ENCODE peak calls at places on chromosome 6, in six cellular contexts. One of them, this sample, is unnamed.

GRCh38 chr6:12017263-12017662 is 5.2 kb downstream of the HIVEP1 start:
- DNase-seq in HCT116: no peak
- DNase-seq in GM12878: no peak
- DNase-seq in SK-N-SH: no peak
- DNase-seq in K562: no peak
- DNase-seq in HepG2: no peak
- DNase-seq in this sample: no peak

GRCh38 chr6:25703005-25703404 is 51.0 kb downstream of the SCGN start:
- DNase-seq in HCT116: no peak
- DNase-seq in GM12878: no peak
- DNase-seq in SK-N-SH: no peak
- DNase-seq in K562: no peak
- DNase-seq in HepG2: peak
- DNase-seq in this sample: no peak

GRCh38 chr6:13710552-13711383 is 867 bp downstream of the RANBP9 start:
- DNase-seq in HCT116: no peak
- DNase-seq in GM12878: no peak
- DNase-seq in SK-N-SH: peak
- DNase-seq in K562: peak
- DNase-seq in HepG2: peak
- DNase-seq in this sample: no peak

GRCh38 chr6:44388135-44388487 is 605 bp downstream of the CDC5L start:
- DNase-seq in HCT116: no peak
- DNase-seq in GM12878: peak
- DNase-seq in SK-N-SH: peak
- DNase-seq in K562: no peak
- DNase-seq in HepG2: no peak
- DNase-seq in this sample: no peak

GRCh38 chr6:148470141-148470540 is 127.5 kb downstream of the SASH1 start:
- DNase-seq in HCT116: no peak
- DNase-seq in GM12878: no peak
- DNase-seq in SK-N-SH: no peak
- DNase-seq in K562: no peak
- DNase-seq in HepG2: no peak
- DNase-seq in this sample: no peak

GRCh38 chr6:109867009-109867969 is 110.8 kb upstream of the GPR6 start:
- DNase-seq in HCT116: no peak
- DNase-seq in GM12878: no peak
- DNase-seq in SK-N-SH: no peak
- DNase-seq in K562: peak
- DNase-seq in HepG2: no peak
- DNase-seq in this sample: no peak

GRCh38 chr6:33112148-33112547 is 36.4 kb downstream of the HLA-DPB1 start:
- DNase-seq in HCT116: peak
- DNase-seq in GM12878: peak
- DNase-seq in SK-N-SH: peak
- DNase-seq in K562: peak
- DNase-seq in HepG2: peak
- DNase-seq in this sample: no peak

GRCh38 chr6:150029749-150030148 is 4.4 kb upstream of the RAET1L start:
- DNase-seq in HCT116: no peak
- DNase-seq in GM12878: no peak
- DNase-seq in SK-N-SH: no peak
- DNase-seq in K562: no peak
- DNase-seq in HepG2: no peak
- DNase-seq in this sample: no peak

GRCh38 chr6:46204880-46205650 is 34.3 kb upstream of the ENPP5 start:
- DNase-seq in HCT116: no peak
- DNase-seq in GM12878: no peak
- DNase-seq in SK-N-SH: no peak
- DNase-seq in K562: no peak
- DNase-seq in HepG2: no peak
- DNase-seq in this sample: no peak

GRCh38 chr6:53956068-53956711 is 155.1 kb upstream of the MLIP start:
- DNase-seq in HCT116: peak
- DNase-seq in GM12878: peak
- DNase-seq in SK-N-SH: no peak
- DNase-seq in K562: peak
- DNase-seq in HepG2: peak
- DNase-seq in this sample: peak

GRCh38 chr6:153312633-153313032 is 181.6 kb upstream of the RGS17 start:
- DNase-seq in HCT116: peak
- DNase-seq in GM12878: no peak
- DNase-seq in SK-N-SH: peak
- DNase-seq in K562: peak
- DNase-seq in HepG2: peak
- DNase-seq in this sample: peak

GRCh38 chr6:160337991-160338390 is 10.2 kb upstream of the SLC22A3 start:
- DNase-seq in HCT116: no peak
- DNase-seq in GM12878: no peak
- DNase-seq in SK-N-SH: no peak
- DNase-seq in K562: no peak
- DNase-seq in HepG2: no peak
- DNase-seq in this sample: no peak

GRCh38 chr6:3771407-3772011 is 20.0 kb upstream of the PXDC1 start:
- DNase-seq in HCT116: no peak
- DNase-seq in GM12878: no peak
- DNase-seq in SK-N-SH: no peak
- DNase-seq in K562: no peak
- DNase-seq in HepG2: no peak
- DNase-seq in this sample: no peak

GRCh38 chr6:45595010-45595851 is 217.5 kb upstream of the SUPT3H start:
- DNase-seq in HCT116: no peak
- DNase-seq in GM12878: no peak
- DNase-seq in SK-N-SH: no peak
- DNase-seq in K562: no peak
- DNase-seq in HepG2: no peak
- DNase-seq in this sample: no peak

GRCh38 chr6:156699017-156699421 is 78.2 kb upstream of the ARID1B start:
- DNase-seq in HCT116: no peak
- DNase-seq in GM12878: peak
- DNase-seq in SK-N-SH: no peak
- DNase-seq in K562: no peak
- DNase-seq in HepG2: no peak
- DNase-seq in this sample: no peak

GRCh38 chr6:167244991-167245390 is 46.1 kb upstream of the UNC93A start:
- DNase-seq in HCT116: no peak
- DNase-seq in GM12878: no peak
- DNase-seq in SK-N-SH: no peak
- DNase-seq in K562: no peak
- DNase-seq in HepG2: no peak
- DNase-seq in this sample: no peak

GRCh38 chr6:4291453-4292403 is 156.4 kb upstream of the ECI2 start:
- DNase-seq in HCT116: no peak
- DNase-seq in GM12878: no peak
- DNase-seq in SK-N-SH: no peak
- DNase-seq in K562: peak
- DNase-seq in HepG2: peak
- DNase-seq in this sample: no peak

GRCh38 chr6:130001229-130001554 is 17.2 kb upstream of the L3MBTL3 start:
- DNase-seq in HCT116: no peak
- DNase-seq in GM12878: no peak
- DNase-seq in SK-N-SH: no peak
- DNase-seq in K562: no peak
- DNase-seq in HepG2: no peak
- DNase-seq in this sample: no peak

GRCh38 chr6:113397229-113397628 is 459.9 kb upstream of the MARCKS start:
- DNase-seq in HCT116: no peak
- DNase-seq in GM12878: no peak
- DNase-seq in SK-N-SH: no peak
- DNase-seq in K562: no peak
- DNase-seq in HepG2: no peak
- DNase-seq in this sample: no peak

GRCh38 chr6:163706688-163707087 is 292.2 kb downstream of the QKI start:
- DNase-seq in HCT116: no peak
- DNase-seq in GM12878: no peak
- DNase-seq in SK-N-SH: no peak
- DNase-seq in K562: no peak
- DNase-seq in HepG2: no peak
- DNase-seq in this sample: no peak

DNA sequence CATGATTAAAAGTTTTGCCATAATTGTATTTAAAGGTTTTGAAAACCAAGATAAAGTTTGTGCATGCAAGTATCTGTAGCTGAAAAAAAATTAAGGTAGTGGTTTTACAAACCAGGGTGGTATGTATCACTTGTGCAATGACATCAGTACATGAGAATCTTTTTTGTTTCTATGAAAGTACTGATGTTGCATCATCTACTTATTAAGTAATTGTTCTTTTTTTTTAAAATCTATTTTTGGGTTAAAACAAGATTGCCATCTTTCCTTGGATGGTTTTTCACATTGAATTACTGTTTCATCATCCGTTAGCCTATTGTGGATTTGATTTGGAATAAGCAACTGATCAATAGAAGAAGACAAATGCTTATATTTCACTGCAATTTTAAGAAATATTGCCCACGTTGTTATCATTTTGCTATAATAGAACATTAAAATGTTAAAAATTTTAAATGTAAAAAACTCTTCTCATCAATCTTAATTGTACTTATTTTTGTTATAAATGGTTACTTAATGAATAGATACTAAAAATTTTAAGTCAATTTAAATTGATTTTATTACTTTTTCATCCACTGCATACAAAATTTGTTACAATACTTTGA is 39.8 kb upstream of the TAGAP start:
- DNase-seq in HCT116: no peak
- DNase-seq in GM12878: no peak
- DNase-seq in SK-N-SH: no peak
- DNase-seq in K562: no peak
- DNase-seq in HepG2: no peak
- DNase-seq in this sample: no peak
- TF ChIP-seq POLR2AphosphoS5 in HCT116: no peak
- TF ChIP-seq POLR2AphosphoS5 in GM12878: no peak
- TF ChIP-seq POLR2AphosphoS5 in SK-N-SH: no peak
- TF ChIP-seq POLR2AphosphoS5 in K562: no peak
- TF ChIP-seq POLR2AphosphoS5 in HepG2: no peak
- TF ChIP-seq POLR2AphosphoS5 in this sample: no peak

GRCh38 chr6:89564752-89565427 is 73.7 kb downstream of the LYRM2 start:
- DNase-seq in HCT116: no peak
- DNase-seq in GM12878: no peak
- DNase-seq in SK-N-SH: no peak
- DNase-seq in K562: no peak
- DNase-seq in HepG2: peak
- DNase-seq in this sample: no peak
- TF ChIP-seq SIN3A in HCT116: no peak
- TF ChIP-seq SIN3A in GM12878: no peak
- TF ChIP-seq SIN3A in SK-N-SH: no peak
- TF ChIP-seq SIN3A in K562: no peak
- TF ChIP-seq SIN3A in HepG2: no peak
- TF ChIP-seq SIN3A in this sample: no peak

GRCh38 chr6:90575267-90575666 is 11.6 kb downstream of the MAP3K7 start:
- DNase-seq in HCT116: no peak
- DNase-seq in GM12878: no peak
- DNase-seq in SK-N-SH: no peak
- DNase-seq in K562: no peak
- DNase-seq in HepG2: no peak
- DNase-seq in this sample: no peak
- TF ChIP-seq REST in HCT116: no peak
- TF ChIP-seq REST in GM12878: no peak
- TF ChIP-seq REST in SK-N-SH: no peak
- TF ChIP-seq REST in K562: no peak
- TF ChIP-seq REST in HepG2: no peak
- TF ChIP-seq REST in this sample: no peak

GRCh38 chr6:101268541-101268940 is 125.0 kb upstream of the GRIK2 start:
- DNase-seq in HCT116: no peak
- DNase-seq in GM12878: no peak
- DNase-seq in SK-N-SH: no peak
- DNase-seq in K562: no peak
- DNase-seq in HepG2: no peak
- DNase-seq in this sample: no peak
- TF ChIP-seq POLR2AphosphoS5 in HCT116: no peak
- TF ChIP-seq POLR2AphosphoS5 in GM12878: no peak
- TF ChIP-seq POLR2AphosphoS5 in SK-N-SH: no peak
- TF ChIP-seq POLR2AphosphoS5 in K562: no peak
- TF ChIP-seq POLR2AphosphoS5 in HepG2: no peak
- TF ChIP-seq POLR2AphosphoS5 in this sample: no peak

DNA sequence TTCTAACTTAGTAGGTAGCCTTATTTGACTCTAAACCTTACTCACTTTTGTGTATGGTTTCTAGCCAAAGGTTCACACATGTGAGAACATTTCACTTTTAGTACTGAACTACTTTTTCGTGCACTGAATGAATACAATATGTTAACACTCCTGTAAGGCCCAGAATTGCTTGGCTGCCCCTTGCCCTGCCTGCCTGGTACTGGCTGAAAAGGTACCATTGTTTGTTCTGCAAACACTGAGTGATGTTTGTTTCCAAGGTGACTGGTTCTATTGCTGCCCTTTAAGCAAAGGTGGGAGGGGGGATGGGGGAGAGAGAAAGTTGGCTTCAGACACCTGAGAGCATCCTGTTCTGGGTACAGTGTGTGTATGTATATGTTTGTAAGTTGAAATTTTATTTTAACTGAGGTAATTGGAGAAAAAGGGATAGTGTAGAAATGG is 31.2 kb downstream of the RREB1 start:
- DNase-seq in HCT116: peak
- DNase-seq in GM12878: no peak
- DNase-seq in SK-N-SH: no peak
- DNase-seq in K562: peak
- DNase-seq in HepG2: peak
- DNase-seq in this sample: no peak
- TF ChIP-seq SIN3A in HCT116: no peak
- TF ChIP-seq SIN3A in GM12878: no peak
- TF ChIP-seq SIN3A in SK-N-SH: no peak
- TF ChIP-seq SIN3A in K562: no peak
- TF ChIP-seq SIN3A in HepG2: peak
- TF ChIP-seq SIN3A in this sample: no peak

DNA sequence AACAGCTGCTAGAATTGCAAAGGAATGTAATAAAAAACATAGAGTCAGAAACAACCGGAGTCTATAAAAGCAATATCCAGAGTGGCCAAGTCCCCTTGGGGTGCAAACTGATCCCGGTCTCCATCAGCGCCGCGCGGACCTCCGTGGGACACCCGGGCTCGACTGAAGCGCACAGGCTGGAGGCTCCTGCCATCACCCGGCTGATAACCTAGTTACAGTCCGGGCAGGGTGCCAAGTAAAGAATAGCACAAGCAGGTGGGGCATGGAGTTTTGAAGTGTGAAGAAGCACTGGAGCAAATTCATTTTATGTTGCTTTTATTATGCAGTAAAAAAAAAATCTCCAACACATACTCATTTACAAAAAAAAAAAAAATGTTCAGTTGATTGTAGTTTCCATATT is 205.1 kb upstream of the GMDS start:
- DNase-seq in HCT116: no peak
- DNase-seq in GM12878: no peak
- DNase-seq in SK-N-SH: peak
- DNase-seq in K562: peak
- DNase-seq in HepG2: no peak
- DNase-seq in this sample: no peak
- TF ChIP-seq REST in HCT116: no peak
- TF ChIP-seq REST in GM12878: no peak
- TF ChIP-seq REST in SK-N-SH: no peak
- TF ChIP-seq REST in K562: no peak
- TF ChIP-seq REST in HepG2: no peak
- TF ChIP-seq REST in this sample: no peak

This sample was measured in Panc1.